ENCODE peak calls at places on chromosome 9, in nine cellular contexts. One of them, this sample, is unnamed.
A peak's percentile ranks its signal among the peaks of the same experiment; 100 is the strongest.

GRCh38 chr9:114722937-114723620 is 41.1 kb upstream of the TEX48 start:
- DNase-seq in ovary: no peak
- DNase-seq in HTR-8/SVneo: no peak
- DNase-seq in uterus: no peak
- DNase-seq in left ventricle myocardium inferior: no peak
- DNase-seq in heart right ventricle: no peak
- DNase-seq in sigmoid colon: no peak
- DNase-seq in tibial artery: no peak
- DNase-seq in NCI-H748 treated with DMSO at 0.1 percent for 48 hours: no peak
- DNase-seq in this sample: no peak

GRCh38 chr9:131758972-131759647 is 19.2 kb upstream of the RAPGEF1 start:
- DNase-seq in uterus: no peak
- DNase-seq in ovary: no peak
- DNase-seq in tibial artery: no peak
- DNase-seq in NCI-H748 treated with DMSO at 0.1 percent for 48 hours: no peak
- DNase-seq in sigmoid colon: no peak
- DNase-seq in heart right ventricle: no peak
- DNase-seq in left ventricle myocardium inferior: no peak
- DNase-seq in HTR-8/SVneo: no peak
- DNase-seq in this sample: no peak

GRCh38 chr9:129650680-129651235 is 8.8 kb upstream of the ASB6 start:
- DNase-seq in uterus: no peak
- DNase-seq in HTR-8/SVneo: no peak
- DNase-seq in heart right ventricle: no peak
- DNase-seq in sigmoid colon: no peak
- DNase-seq in left ventricle myocardium inferior: no peak
- DNase-seq in ovary: no peak
- DNase-seq in tibial artery: no peak
- DNase-seq in NCI-H748 treated with DMSO at 0.1 percent for 48 hours: no peak
- DNase-seq in this sample: no peak

GRCh38 chr9:101650096-101650495 is 55.3 kb upstream of the PPP3R2 start:
- DNase-seq in left ventricle myocardium inferior: no peak
- DNase-seq in HTR-8/SVneo: no peak
- DNase-seq in sigmoid colon: no peak
- DNase-seq in uterus: no peak
- DNase-seq in tibial artery: no peak
- DNase-seq in NCI-H748 treated with DMSO at 0.1 percent for 48 hours: no peak
- DNase-seq in ovary: no peak
- DNase-seq in heart right ventricle: no peak
- DNase-seq in this sample: no peak

GRCh38 chr9:126791406-126792230 is 13.2 kb upstream of the ZBTB43 start:
- DNase-seq in sigmoid colon: peak; percentile 46
- DNase-seq in uterus: no peak
- DNase-seq in HTR-8/SVneo: peak; percentile 46
- DNase-seq in tibial artery: no peak
- DNase-seq in left ventricle myocardium inferior: no peak
- DNase-seq in ovary: no peak
- DNase-seq in NCI-H748 treated with DMSO at 0.1 percent for 48 hours: no peak
- DNase-seq in heart right ventricle: no peak
- DNase-seq in this sample: no peak

GRCh38 chr9:126696091-126696763 is 82.5 kb downstream of the LMX1B start:
- DNase-seq in uterus: no peak
- DNase-seq in sigmoid colon: peak; percentile 53
- DNase-seq in heart right ventricle: no peak
- DNase-seq in tibial artery: no peak
- DNase-seq in HTR-8/SVneo: no peak
- DNase-seq in ovary: no peak
- DNase-seq in left ventricle myocardium inferior: no peak
- DNase-seq in NCI-H748 treated with DMSO at 0.1 percent for 48 hours: no peak
- DNase-seq in this sample: no peak

GRCh38 chr9:126533911-126534300 is 79.8 kb upstream of the LMX1B start:
- DNase-seq in heart right ventricle: no peak
- DNase-seq in tibial artery: no peak
- DNase-seq in left ventricle myocardium inferior: no peak
- DNase-seq in uterus: no peak
- DNase-seq in sigmoid colon: no peak
- DNase-seq in HTR-8/SVneo: no peak
- DNase-seq in NCI-H748 treated with DMSO at 0.1 percent for 48 hours: no peak
- DNase-seq in ovary: no peak
- DNase-seq in this sample: no peak

GRCh38 chr9:93562157-93562556 is 14.2 kb upstream of the PHF2 start:
- DNase-seq in tibial artery: no peak
- DNase-seq in ovary: no peak
- DNase-seq in heart right ventricle: no peak
- DNase-seq in NCI-H748 treated with DMSO at 0.1 percent for 48 hours: no peak
- DNase-seq in sigmoid colon: no peak
- DNase-seq in uterus: no peak
- DNase-seq in left ventricle myocardium inferior: no peak
- DNase-seq in HTR-8/SVneo: no peak
- DNase-seq in this sample: no peak

GRCh38 chr9:134339183-134339806 is 13.0 kb downstream of the RXRA start:
- DNase-seq in HTR-8/SVneo: no peak
- DNase-seq in uterus: peak; percentile 45
- DNase-seq in NCI-H748 treated with DMSO at 0.1 percent for 48 hours: no peak
- DNase-seq in ovary: peak; percentile 55
- DNase-seq in sigmoid colon: no peak
- DNase-seq in left ventricle myocardium inferior: no peak
- DNase-seq in heart right ventricle: no peak
- DNase-seq in tibial artery: no peak
- DNase-seq in this sample: no peak

GRCh38 chr9:116905131-116905724 is 218.1 kb downstream of the TRIM32 start:
- DNase-seq in heart right ventricle: no peak
- DNase-seq in left ventricle myocardium inferior: no peak
- DNase-seq in NCI-H748 treated with DMSO at 0.1 percent for 48 hours: no peak
- DNase-seq in tibial artery: no peak
- DNase-seq in ovary: no peak
- DNase-seq in HTR-8/SVneo: no peak
- DNase-seq in sigmoid colon: no peak
- DNase-seq in uterus: no peak
- DNase-seq in this sample: no peak

GRCh38 chr9:129745186-129745585 is 7.7 kb downstream of the PTGES start:
- DNase-seq in HTR-8/SVneo: no peak
- DNase-seq in NCI-H748 treated with DMSO at 0.1 percent for 48 hours: no peak
- DNase-seq in uterus: no peak
- DNase-seq in ovary: no peak
- DNase-seq in left ventricle myocardium inferior: no peak
- DNase-seq in sigmoid colon: no peak
- DNase-seq in tibial artery: no peak
- DNase-seq in heart right ventricle: no peak
- DNase-seq in this sample: no peak

GRCh38 chr9:136802321-136802720 is 5.4 kb upstream of the RABL6 start:
- DNase-seq in heart right ventricle: no peak
- DNase-seq in sigmoid colon: no peak
- DNase-seq in HTR-8/SVneo: no peak
- DNase-seq in NCI-H748 treated with DMSO at 0.1 percent for 48 hours: no peak
- DNase-seq in uterus: no peak
- DNase-seq in ovary: no peak
- DNase-seq in tibial artery: no peak
- DNase-seq in left ventricle myocardium inferior: no peak
- DNase-seq in this sample: no peak

GRCh38 chr9:99178912-99179872 is 42.5 kb downstream of the ALG2 start:
- DNase-seq in heart right ventricle: no peak
- DNase-seq in sigmoid colon: no peak
- DNase-seq in ovary: no peak
- DNase-seq in HTR-8/SVneo: no peak
- DNase-seq in NCI-H748 treated with DMSO at 0.1 percent for 48 hours: no peak
- DNase-seq in uterus: no peak
- DNase-seq in tibial artery: no peak
- DNase-seq in left ventricle myocardium inferior: no peak
- DNase-seq in this sample: no peak

GRCh38 chr9:111599092-111599947 is at the start of gene PTGR1:
- DNase-seq in tibial artery: peak; percentile 82
- DNase-seq in NCI-H748 treated with DMSO at 0.1 percent for 48 hours: no peak
- DNase-seq in ovary: peak; percentile 85
- DNase-seq in HTR-8/SVneo: peak; percentile 78
- DNase-seq in left ventricle myocardium inferior: peak; percentile 85
- DNase-seq in sigmoid colon: peak; percentile 93
- DNase-seq in uterus: peak; percentile 87
- DNase-seq in heart right ventricle: peak; percentile 86
- DNase-seq in this sample: peak; percentile 60

This sample was measured in thoracic aorta.